ENCODE peak calls at places on chromosomes 13 and 19, in four cellular contexts. F is GM12878, W is K562, Y is HepG2. A is an unnamed sample.

GRCh38 chr19:22625266-22626035 is 8.7 kb upstream of the ZNF492 start:
- DNase-seq in F (no peak), W (no peak), Y (no peak), A (no peak)

GRCh38 chr19:45428385-45429231 is 4.9 kb upstream of the ERCC1 start:
- DNase-seq in F (no peak), W (peak), Y (no peak), A (peak)

GRCh38 chr19:3852614-3853254 is 16.1 kb downstream of the ZFR2 start:
- DNase-seq in F (no peak), W (no peak), Y (peak), A (peak)

GRCh38 chr13:46369506-46370268 is 17.4 kb downstream of the RUBCNL start:
- DNase-seq in F (no peak), W (no peak), Y (no peak), A (no peak)

GRCh38 chr13:59483441-59484116 is 680.1 kb downstream of the DIAPH3 start:
- DNase-seq in F (no peak), W (no peak), Y (no peak), A (peak)

GRCh38 chr19:47156861-47157454 is 26.3 kb downstream of the SAE1 start:
- DNase-seq in F (peak), W (no peak), Y (no peak), A (no peak)

GRCh38 chr19:57812201-57812600 is 2.5 kb downstream of the ZNF552 start:
- DNase-seq in F (peak), W (no peak), Y (no peak), A (no peak)

GRCh38 chr19:43674630-43674982 is 4.6 kb upstream of the PLAUR start:
- DNase-seq in F (no peak), W (no peak), Y (no peak), A (no peak)

GRCh38 chr19:51019544-51019925 is at the start of gene KLK10:
- DNase-seq in F (no peak), W (no peak), Y (no peak), A (no peak)

GRCh38 chr13:96248103-96248502 is 158.2 kb downstream of the HS6ST3 start:
- DNase-seq in F (no peak), W (no peak), Y (no peak), A (no peak)

GRCh38 chr19:56725829-56726424 is 54.4 kb upstream of the ZNF835 start:
- DNase-seq in F (no peak), W (no peak), Y (no peak), A (no peak)

GRCh38 chr13:100208596-100208995 is 119.7 kb downstream of the PCCA start:
- DNase-seq in F (no peak), W (no peak), Y (no peak), A (no peak)

GRCh38 chr19:17234911-17235617 is 9.0 kb downstream of the OCEL1 start:
- DNase-seq in F (no peak), W (peak), Y (no peak), A (peak)

GRCh38 chr13:35764359-35765015 is 288.0 kb upstream of the MAB21L1 start:
- DNase-seq in F (no peak), W (no peak), Y (no peak), A (no peak)

GRCh38 chr13:46015374-46015773 is 37.2 kb downstream of the ZC3H13 start:
- DNase-seq in F (no peak), W (no peak), Y (no peak), A (no peak)

GRCh38 chr13:84400711-84401110 is 518.4 kb upstream of the SLITRK1 start:
- DNase-seq in F (no peak), W (no peak), Y (no peak), A (no peak)

GRCh38 chr13:67643656-67644055 is 413.5 kb upstream of the PCDH9 start:
- DNase-seq in F (no peak), W (no peak), Y (no peak), A (peak)

GRCh38 chr13:49225358-49226042 is 5.4 kb downstream of the MLNR start:
- DNase-seq in F (no peak), W (no peak), Y (peak), A (no peak)

GRCh38 chr13:86846501-86846900 is 824.7 kb upstream of the SLITRK5 start:
- DNase-seq in F (no peak), W (no peak), Y (no peak), A (no peak)

GRCh38 chr13:113647351-113648217 is 10.4 kb downstream of the ATP4B start:
- DNase-seq in F (no peak), W (no peak), Y (no peak), A (peak)

GRCh38 chr13:33251131-33251629 is 34.4 kb downstream of the STARD13 start:
- DNase-seq in F (peak), W (no peak), Y (no peak), A (no peak)

GRCh38 chr19:42280761-42281174 is 11.7 kb downstream of the CIC start:
- DNase-seq in F (no peak), W (no peak), Y (no peak), A (no peak)

GRCh38 chr19:45630463-45630862 is 8.7 kb downstream of the EML2 start:
- DNase-seq in F (peak), W (no peak), Y (no peak), A (no peak)

GRCh38 chr13:93535256-93535655 is 308.6 kb downstream of the GPC6 start:
- DNase-seq in F (no peak), W (no peak), Y (peak), A (no peak)

GRCh38 chr19:30214651-30215051 is 157.5 kb upstream of the ZNF536 start:
- DNase-seq in F (peak), W (no peak), Y (no peak), A (no peak)

GRCh38 chr19:29609636-29610035 is 3.6 kb downstream of the POP4 start:
- DNase-seq in F (no peak), W (no peak), Y (no peak), A (no peak)

GRCh38 chr13:97945792-97946419 is 7.6 kb upstream of the IPO5 start:
- DNase-seq in F (no peak), W (no peak), Y (no peak), A (no peak)

GRCh38 chr19:16497042-16497441 is 848 bp downstream of the C19orf44 start:
- DNase-seq in F (no peak), W (no peak), Y (no peak), A (no peak)

GRCh38 chr19:48963371-48964204 is 1.5 kb upstream of the FTL start:
- DNase-seq in F (no peak), W (peak), Y (peak), A (peak)

GRCh38 chr13:49858183-49858856 is 65.8 kb upstream of the KPNA3 start:
- DNase-seq in F (no peak), W (no peak), Y (peak), A (no peak)

GRCh38 chr19:35088514-35088913 is 27.1 kb upstream of the FXYD3 start:
- DNase-seq in F (no peak), W (no peak), Y (no peak), A (no peak)

GRCh38 chr19:35736913-35737886 is 5.1 kb downstream of the IGFLR1 start:
- DNase-seq in F (no peak), W (no peak), Y (no peak), A (no peak)

GRCh38 chr19:29381353-29382203 is 144.2 kb upstream of the VSTM2B start:
- DNase-seq in F (no peak), W (no peak), Y (no peak), A (no peak)

GRCh38 chr13:19185086-19185864 is 3.7 kb upstream of the TUBA3C start:
- DNase-seq in F (no peak), W (no peak), Y (no peak), A (no peak)
- TF ChIP-seq TCF7 in F (no peak), W (no peak), Y (no peak), A (no peak)

DNA sequence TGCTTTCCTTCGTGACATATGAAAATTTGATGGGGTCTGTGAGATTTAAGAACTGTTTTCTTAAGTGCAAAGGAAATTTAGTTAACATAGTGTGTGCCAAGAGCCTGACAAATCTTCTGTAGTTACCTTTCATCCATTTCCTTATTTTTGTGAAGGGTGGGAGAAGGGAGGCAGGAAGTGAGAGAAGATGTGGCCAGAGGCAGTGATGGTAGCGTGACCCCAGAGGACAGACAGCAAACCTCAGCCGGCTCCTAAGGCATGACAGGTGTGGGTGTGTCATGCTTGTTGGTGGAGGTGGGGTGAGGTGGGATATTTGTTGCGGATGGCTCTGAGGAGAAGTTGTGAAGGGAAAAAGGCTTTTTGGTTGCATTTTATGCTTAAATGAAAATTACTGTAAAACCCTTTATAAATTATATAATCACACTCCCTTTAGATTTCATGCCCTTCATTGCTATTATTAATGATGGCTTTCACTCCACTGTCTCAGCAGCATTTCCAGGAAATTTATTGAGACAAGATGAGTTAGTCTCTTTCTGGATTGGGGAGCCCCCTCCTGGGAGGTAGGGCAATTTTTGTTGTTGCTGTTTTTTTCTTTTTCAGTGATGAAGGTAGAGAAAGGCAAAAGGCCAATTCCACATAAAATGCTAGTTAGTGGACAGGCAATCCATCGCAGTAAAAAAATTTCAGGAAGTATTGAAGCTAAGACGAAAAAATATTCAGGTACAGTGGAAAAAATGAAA is 80.0 kb downstream of the TEX26 start:
- DNase-seq in F (no peak), W (no peak), Y (peak), A (no peak)
- TF ChIP-seq MAX in F (no peak), W (no peak), Y (no peak), A (no peak)

GRCh38 chr13:40235160-40235796 is 431.2 kb downstream of the FOXO1 start:
- DNase-seq in F (no peak), W (no peak), Y (no peak), A (no peak)
- TF ChIP-seq ETV6 in F (no peak), W (no peak), Y (no peak), A (no peak)

DNA sequence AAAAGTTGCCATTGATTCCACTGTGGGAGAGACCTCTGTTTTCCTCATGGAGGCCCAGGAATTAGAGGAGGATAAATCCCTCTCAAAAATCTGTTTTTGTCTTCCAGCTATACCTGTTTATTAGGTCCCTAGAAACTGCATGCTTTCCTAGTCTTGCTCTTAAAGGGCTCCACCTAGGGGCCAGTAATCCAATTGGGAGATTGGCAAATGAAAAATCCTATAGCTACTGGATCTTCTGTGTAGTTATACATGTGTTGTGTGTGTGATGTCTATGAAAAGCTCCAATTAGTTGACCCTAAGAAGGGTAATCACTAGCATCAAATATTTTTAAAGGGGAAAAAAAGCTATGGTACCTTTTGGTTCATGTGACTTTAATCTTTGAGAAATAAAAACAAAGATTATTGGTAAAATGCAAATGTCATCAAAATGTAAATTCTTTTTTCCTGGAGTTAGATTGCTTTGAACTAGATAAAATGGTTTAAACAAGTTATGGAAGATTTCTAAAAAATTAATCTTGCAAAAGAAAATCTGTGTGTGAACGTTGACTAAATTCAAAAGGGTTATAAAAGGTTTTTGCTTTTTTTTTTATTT is 63.4 kb upstream of the C1QTNF9B start:
- DNase-seq in F (no peak), W (no peak), Y (peak), A (no peak)
- TF ChIP-seq TCF7 in F (no peak), W (no peak), Y (no peak), A (no peak)

GRCh38 chr19:55489711-55490477 is 1.7 kb downstream of the SSC5D start:
- DNase-seq in F (no peak), W (no peak), Y (no peak), A (no peak)

GRCh38 chr19:55486971-55487883 is 1.0 kb upstream of the SSC5D start:
- DNase-seq in F (no peak), W (peak), Y (peak), A (no peak)

GRCh38 chr19:55486043-55486970 is 1.3 kb downstream of the NAT14 start:
- DNase-seq in F (no peak), W (no peak), Y (no peak), A (no peak)

GRCh38 chr19:55488986-55489710 is 912 bp downstream of the SSC5D start:
- DNase-seq in F (no peak), W (peak), Y (no peak), A (no peak)

GRCh38 chr19:55487884-55488687 is at the start of gene SSC5D:
- DNase-seq in F (no peak), W (peak), Y (no peak), A (no peak)
- TF ChIP-seq MAX in F (no peak), W (no peak), Y (no peak), A (no peak)

GRCh38 chr13:43686557-43686956 is 100.2 kb downstream of the ENOX1 start:
- DNase-seq in F (no peak), W (no peak), Y (peak), A (no peak)
- TF ChIP-seq ETV6 in F (no peak), W (no peak), Y (no peak), A (no peak)

GRCh38 chr13:44816701-44817684 is 172.3 kb downstream of the NUFIP1 start:
- DNase-seq in F (no peak), W (no peak), Y (no peak), A (no peak)
- TF ChIP-seq TCF7 in F (no peak), W (no peak), Y (no peak), A (no peak)

DNA sequence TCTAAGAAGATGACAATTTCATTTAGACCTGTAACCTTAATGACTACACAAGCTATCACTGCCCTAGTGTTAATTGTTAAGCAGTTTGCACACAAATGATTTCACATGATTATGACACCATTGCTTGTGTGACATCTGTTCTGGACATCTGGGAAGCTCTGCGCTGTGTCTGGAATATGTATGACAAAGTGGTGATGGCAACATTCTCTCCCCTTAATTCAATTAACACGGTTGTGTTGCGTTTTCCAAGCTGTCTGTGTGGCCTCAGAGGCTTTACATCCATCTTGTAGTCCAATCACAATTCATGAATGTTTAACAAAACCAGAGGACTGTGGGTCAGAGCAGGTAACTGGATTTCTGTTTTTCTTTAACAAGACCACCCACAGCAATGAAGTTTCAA is 204.4 kb downstream of the COG6 start:
- DNase-seq in F (no peak), W (no peak), Y (no peak), A (no peak)
- TF ChIP-seq MAX in F (no peak), W (no peak), Y (no peak), A (no peak)

GRCh38 chr19:1906985-1907562 is 1.9 kb downstream of the ADAT3 start:
- DNase-seq in F (no peak), W (no peak), Y (no peak), A (no peak)

GRCh38 chr19:1905863-1906375 is 720 bp downstream of the ADAT3 start:
- DNase-seq in F (no peak), W (no peak), Y (no peak), A (no peak)

GRCh38 chr19:1905071-1905862 is at the start of the genes ADAT3 and SCAMP4:
- DNase-seq in F (peak), W (peak), Y (peak), A (peak)

GRCh38 chr19:1901940-1902404 is 3.2 kb upstream of the ADAT3 start:
- DNase-seq in F (no peak), W (no peak), Y (peak), A (no peak)

DNA sequence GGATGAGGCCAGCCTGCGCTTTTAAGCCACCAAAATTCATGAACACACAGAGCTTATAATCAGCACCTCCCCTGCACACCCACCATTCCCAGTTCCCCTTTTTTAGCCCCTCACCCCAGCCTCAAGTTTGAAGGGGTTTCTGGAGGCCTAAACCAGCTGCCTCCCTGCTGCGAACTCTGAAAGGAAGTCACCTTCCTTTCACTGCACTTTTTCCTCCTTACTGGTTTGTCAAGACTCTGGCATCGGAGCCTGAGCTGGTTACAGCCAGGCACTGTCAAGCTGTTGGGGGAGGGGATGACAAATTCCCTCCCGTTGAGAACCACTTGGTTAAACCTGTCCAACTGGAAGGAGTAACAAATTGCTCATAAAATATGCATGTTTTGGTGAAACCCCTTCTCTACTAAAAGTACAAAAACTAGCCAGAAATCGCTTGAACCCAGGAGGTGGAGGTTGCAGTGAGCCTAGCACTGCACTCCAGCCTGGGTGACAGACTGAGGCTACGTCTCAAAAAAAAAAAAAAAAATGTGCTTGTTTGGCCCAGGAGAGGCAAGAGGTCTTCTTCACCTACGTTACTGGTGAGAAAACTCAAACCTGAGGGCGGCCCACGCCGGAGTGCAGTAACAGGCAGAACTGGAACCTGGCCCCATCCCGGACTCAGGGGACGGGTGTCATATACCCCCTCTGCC is 671 bp upstream of the ADAT3 start:
- DNase-seq in F (peak), W (no peak), Y (no peak), A (peak)
- TF ChIP-seq ETV6 in F (no peak), W (no peak), Y (no peak), A (no peak)

A was measured in WTC11.